ENCODE peak calls at places on chromosomes 4 and X, in six cellular contexts. One of them, this sample, is unnamed.

GRCh38 chr4:112700679-112701078 is 63.7 kb downstream of the LARP7 start:
- DNase-seq in adrenal gland: no peak
- DNase-seq in right atrium auricular region: no peak
- DNase-seq in bronchial epithelial cell: no peak
- DNase-seq in naive thymus-derived CD8-positive, alpha-beta T cell: no peak
- DNase-seq in epithelial cell of esophagus: no peak
- DNase-seq in this sample: no peak

GRCh38 chr4:22237846-22238513 is 277.9 kb downstream of the ADGRA3 start:
- DNase-seq in adrenal gland: no peak
- DNase-seq in right atrium auricular region: no peak
- DNase-seq in bronchial epithelial cell: no peak
- DNase-seq in naive thymus-derived CD8-positive, alpha-beta T cell: no peak
- DNase-seq in epithelial cell of esophagus: no peak
- DNase-seq in this sample: peak; percentile 49

GRCh38 chrX:70169281-70169680 is 8.0 kb upstream of the DGAT2L6 start:
- DNase-seq in adrenal gland: no peak
- DNase-seq in right atrium auricular region: no peak
- DNase-seq in bronchial epithelial cell: no peak
- DNase-seq in naive thymus-derived CD8-positive, alpha-beta T cell: no peak
- DNase-seq in epithelial cell of esophagus: no peak
- DNase-seq in this sample: no peak

GRCh38 chrX:130539721-130540321 is 138.0 kb downstream of the RBMX2 start:
- DNase-seq in adrenal gland: peak; percentile 67
- DNase-seq in right atrium auricular region: no peak
- DNase-seq in bronchial epithelial cell: peak; percentile 33
- DNase-seq in naive thymus-derived CD8-positive, alpha-beta T cell: peak; percentile 23
- DNase-seq in epithelial cell of esophagus: peak; percentile 52
- DNase-seq in this sample: peak; percentile 5

GRCh38 chr4:2356123-2357069 is 62.0 kb downstream of the ZFYVE28 start:
- DNase-seq in adrenal gland: peak; percentile 43
- DNase-seq in right atrium auricular region: no peak
- DNase-seq in bronchial epithelial cell: no peak
- DNase-seq in naive thymus-derived CD8-positive, alpha-beta T cell: no peak
- DNase-seq in epithelial cell of esophagus: no peak
- DNase-seq in this sample: no peak

GRCh38 chrX:10677490-10677889 is 57.1 kb upstream of the MID1 start:
- DNase-seq in adrenal gland: no peak
- DNase-seq in right atrium auricular region: peak; percentile 63
- DNase-seq in bronchial epithelial cell: no peak
- DNase-seq in naive thymus-derived CD8-positive, alpha-beta T cell: no peak
- DNase-seq in epithelial cell of esophagus: no peak
- DNase-seq in this sample: peak; percentile 32

GRCh38 chr4:176259330-176260090 is 9.5 kb downstream of the ASB5 start:
- DNase-seq in adrenal gland: no peak
- DNase-seq in right atrium auricular region: no peak
- DNase-seq in bronchial epithelial cell: peak; percentile 52
- DNase-seq in naive thymus-derived CD8-positive, alpha-beta T cell: no peak
- DNase-seq in epithelial cell of esophagus: peak; percentile 61
- DNase-seq in this sample: no peak

GRCh38 chrX:38634665-38635064 is 73.3 kb downstream of the TSPAN7 start:
- DNase-seq in adrenal gland: no peak
- DNase-seq in right atrium auricular region: no peak
- DNase-seq in bronchial epithelial cell: no peak
- DNase-seq in naive thymus-derived CD8-positive, alpha-beta T cell: no peak
- DNase-seq in epithelial cell of esophagus: no peak
- DNase-seq in this sample: no peak

GRCh38 chr4:108917255-108917654 is 154.4 kb upstream of the ETNPPL start:
- DNase-seq in adrenal gland: no peak
- DNase-seq in right atrium auricular region: no peak
- DNase-seq in bronchial epithelial cell: peak; percentile 5
- DNase-seq in naive thymus-derived CD8-positive, alpha-beta T cell: no peak
- DNase-seq in epithelial cell of esophagus: peak; percentile 41
- DNase-seq in this sample: no peak

GRCh38 chr4:14078311-14078710 is 450.8 kb upstream of the BOD1L1 start:
- DNase-seq in adrenal gland: no peak
- DNase-seq in right atrium auricular region: no peak
- DNase-seq in bronchial epithelial cell: no peak
- DNase-seq in naive thymus-derived CD8-positive, alpha-beta T cell: no peak
- DNase-seq in epithelial cell of esophagus: no peak
- DNase-seq in this sample: no peak

GRCh38 chr4:88734403-88734949 is 36.8 kb upstream of the NAP1L5 start:
- DNase-seq in adrenal gland: no peak
- DNase-seq in right atrium auricular region: no peak
- DNase-seq in bronchial epithelial cell: no peak
- DNase-seq in naive thymus-derived CD8-positive, alpha-beta T cell: no peak
- DNase-seq in epithelial cell of esophagus: no peak
- DNase-seq in this sample: no peak

GRCh38 chr4:184403384-184403781 is 71.0 kb downstream of the IRF2 start:
- DNase-seq in adrenal gland: no peak
- DNase-seq in right atrium auricular region: no peak
- DNase-seq in bronchial epithelial cell: peak; percentile 77
- DNase-seq in naive thymus-derived CD8-positive, alpha-beta T cell: no peak
- DNase-seq in epithelial cell of esophagus: peak; percentile 61
- DNase-seq in this sample: no peak

GRCh38 chr4:179399054-179399782 is 1957.0 kb upstream of the AGA start:
- DNase-seq in adrenal gland: no peak
- DNase-seq in right atrium auricular region: no peak
- DNase-seq in bronchial epithelial cell: no peak
- DNase-seq in naive thymus-derived CD8-positive, alpha-beta T cell: no peak
- DNase-seq in epithelial cell of esophagus: no peak
- DNase-seq in this sample: no peak

GRCh38 chrX:103792916-103793540 is 16.4 kb downstream of the PLP1 start:
- DNase-seq in adrenal gland: no peak
- DNase-seq in right atrium auricular region: no peak
- DNase-seq in bronchial epithelial cell: peak; percentile 63
- DNase-seq in naive thymus-derived CD8-positive, alpha-beta T cell: no peak
- DNase-seq in epithelial cell of esophagus: peak; percentile 64
- DNase-seq in this sample: no peak

GRCh38 chr4:127781303-127782024 is 658 bp upstream of the HSPA4L start:
- DNase-seq in adrenal gland: peak; percentile 53
- DNase-seq in right atrium auricular region: peak; percentile 66
- DNase-seq in bronchial epithelial cell: no peak
- DNase-seq in naive thymus-derived CD8-positive, alpha-beta T cell: peak; percentile 28
- DNase-seq in epithelial cell of esophagus: peak; percentile 48
- DNase-seq in this sample: no peak

GRCh38 chrX:50606300-50606950 is 135.8 kb upstream of the DGKK start:
- DNase-seq in adrenal gland: no peak
- DNase-seq in right atrium auricular region: no peak
- DNase-seq in bronchial epithelial cell: no peak
- DNase-seq in naive thymus-derived CD8-positive, alpha-beta T cell: no peak
- DNase-seq in epithelial cell of esophagus: no peak
- DNase-seq in this sample: no peak

GRCh38 chrX:155026420-155026726 is 271 bp upstream of the FUNDC2 start:
- DNase-seq in adrenal gland: no peak
- DNase-seq in right atrium auricular region: no peak
- DNase-seq in bronchial epithelial cell: no peak
- DNase-seq in naive thymus-derived CD8-positive, alpha-beta T cell: no peak
- DNase-seq in epithelial cell of esophagus: no peak
- DNase-seq in this sample: no peak

GRCh38 chrX:131725001-131725654 is 181.3 kb downstream of the OR13H1 start:
- DNase-seq in adrenal gland: no peak
- DNase-seq in right atrium auricular region: no peak
- DNase-seq in bronchial epithelial cell: no peak
- DNase-seq in naive thymus-derived CD8-positive, alpha-beta T cell: no peak
- DNase-seq in epithelial cell of esophagus: no peak
- DNase-seq in this sample: no peak

GRCh38 chr4:11954093-11954492 is 525.4 kb upstream of the HS3ST1 start:
- DNase-seq in adrenal gland: peak; percentile 44
- DNase-seq in right atrium auricular region: no peak
- DNase-seq in bronchial epithelial cell: peak; percentile 39
- DNase-seq in naive thymus-derived CD8-positive, alpha-beta T cell: no peak
- DNase-seq in epithelial cell of esophagus: peak; percentile 56
- DNase-seq in this sample: no peak

GRCh38 chrX:21721175-21721574 is 36.7 kb downstream of the SMPX start:
- DNase-seq in adrenal gland: no peak
- DNase-seq in right atrium auricular region: no peak
- DNase-seq in bronchial epithelial cell: no peak
- DNase-seq in naive thymus-derived CD8-positive, alpha-beta T cell: no peak
- DNase-seq in epithelial cell of esophagus: no peak
- DNase-seq in this sample: no peak

GRCh38 chr4:41795796-41796195 is 47.3 kb upstream of the PHOX2B start:
- DNase-seq in adrenal gland: no peak
- DNase-seq in right atrium auricular region: no peak
- DNase-seq in bronchial epithelial cell: no peak
- DNase-seq in naive thymus-derived CD8-positive, alpha-beta T cell: no peak
- DNase-seq in epithelial cell of esophagus: no peak
- DNase-seq in this sample: no peak

GRCh38 chrX:73581002-73581628 is 18.1 kb downstream of the CHIC1 start:
- DNase-seq in adrenal gland: no peak
- DNase-seq in right atrium auricular region: no peak
- DNase-seq in bronchial epithelial cell: no peak
- DNase-seq in naive thymus-derived CD8-positive, alpha-beta T cell: no peak
- DNase-seq in epithelial cell of esophagus: no peak
- DNase-seq in this sample: no peak

GRCh38 chr4:94551616-94552564 is 100.1 kb downstream of the PDLIM5 start:
- DNase-seq in adrenal gland: no peak
- DNase-seq in right atrium auricular region: no peak
- DNase-seq in bronchial epithelial cell: no peak
- DNase-seq in naive thymus-derived CD8-positive, alpha-beta T cell: no peak
- DNase-seq in epithelial cell of esophagus: no peak
- DNase-seq in this sample: no peak

GRCh38 chrX:19512961-19513360 is 2.3 kb downstream of the MAP3K15 start:
- DNase-seq in adrenal gland: peak; percentile 68
- DNase-seq in right atrium auricular region: no peak
- DNase-seq in bronchial epithelial cell: no peak
- DNase-seq in naive thymus-derived CD8-positive, alpha-beta T cell: no peak
- DNase-seq in epithelial cell of esophagus: no peak
- DNase-seq in this sample: no peak

This sample was measured in NCI-H1092.